ENCODE peak calls at places on chromosomes 6 and 20, in six cellular contexts. F is A172, N is GM04504, G is trophoblast cell, L is neural crest cell, X is fibroblast of lung. H is an unnamed sample.

GRCh38 chr20:14568225-14568624 is 230.8 kb upstream of the FLRT3 start:
- DNase-seq in F (no peak), N (no peak), G (no peak), L (no peak), X (no peak), H (no peak)

GRCh38 chr6:135162678-135163439 is 18.2 kb upstream of the MYB start:
- DNase-seq in F (peak; percentile 25), N (no peak), G (peak; percentile 71), L (peak; percentile 62), X (no peak), H (peak; percentile 27)

GRCh38 chr20:41214666-41215065 is 77.3 kb downstream of the PLCG1 start:
- DNase-seq in F (no peak), N (no peak), G (no peak), L (no peak), X (no peak), H (no peak)

GRCh38 chr20:25248501-25249172 is 752 bp downstream of the PYGB start:
- DNase-seq in F (no peak), N (no peak), G (peak; percentile 35), L (peak; percentile 39), X (peak; percentile 31), H (no peak)

GRCh38 chr6:147382945-147383554 is 125.4 kb upstream of the SAMD5 start:
- DNase-seq in F (peak; percentile 23), N (peak; percentile 3), G (peak; percentile 70), L (no peak), X (peak; percentile 59), H (peak; percentile 61)

GRCh38 chr20:57544838-57545564 is 15.9 kb upstream of the PCK1 start:
- DNase-seq in F (no peak), N (no peak), G (no peak), L (no peak), X (no peak), H (no peak)

GRCh38 chr6:33827546-33828451 is 24.0 kb upstream of the MLN start:
- DNase-seq in F (peak; percentile 13), N (no peak), G (peak; percentile 15), L (no peak), X (no peak), H (peak; percentile 43)

GRCh38 chr20:45564760-45565276 is 14.3 kb downstream of the WFDC8 start:
- DNase-seq in F (no peak), N (no peak), G (no peak), L (no peak), X (no peak), H (no peak)

GRCh38 chr6:118896339-118897136 is 2.6 kb downstream of the ASF1A start:
- DNase-seq in F (peak; percentile 62), N (no peak), G (peak; percentile 66), L (no peak), X (peak; percentile 65), H (peak; percentile 71)

GRCh38 chr6:110358536-110359148 is 493 bp upstream of the METTL24 start:
- DNase-seq in F (no peak), N (no peak), G (no peak), L (no peak), X (no peak), H (no peak)

GRCh38 chr20:52105573-52106422 is 85.8 kb downstream of the ZFP64 start:
- DNase-seq in F (no peak), N (no peak), G (peak; percentile 23), L (peak; percentile 14), X (peak; percentile 45), H (peak; percentile 46)

GRCh38 chr6:45378324-45378926 is 691 bp upstream of the SUPT3H start:
- DNase-seq in F (no peak), N (no peak), G (no peak), L (no peak), X (no peak), H (peak; percentile 50)

GRCh38 chr6:43966374-43966658 is 160.9 kb downstream of the MRPL14 start:
- DNase-seq in F (no peak), N (no peak), G (no peak), L (no peak), X (no peak), H (no peak)

GRCh38 chr20:35952480-35953410 is 1.6 kb downstream of the SCAND1 start:
- DNase-seq in F (no peak), N (no peak), G (peak; percentile 12), L (no peak), X (peak; percentile 51), H (peak; percentile 50)

GRCh38 chr6:2870046-2870636 is 28.5 kb upstream of the SERPINB1 start:
- DNase-seq in F (no peak), N (no peak), G (no peak), L (no peak), X (no peak), H (no peak)

GRCh38 chr6:25628471-25629201 is 23.4 kb upstream of the SCGN start:
- DNase-seq in F (no peak), N (no peak), G (no peak), L (no peak), X (no peak), H (no peak)

GRCh38 chr6:82989891-82990290 is 75.8 kb downstream of the UBE3D start:
- DNase-seq in F (no peak), N (no peak), G (no peak), L (no peak), X (no peak), H (no peak)

GRCh38 chr20:42747765-42748411 is 441.8 kb downstream of the PTPRT start:
- DNase-seq in F (no peak), N (no peak), G (no peak), L (no peak), X (no peak), H (no peak)

GRCh38 chr6:70413829-70414494 is 654 bp downstream of the FAM135A start:
- DNase-seq in F (peak; percentile 4), N (no peak), G (peak; percentile 20), L (no peak), X (peak; percentile 22), H (no peak)

GRCh38 chr6:46876126-46876525 is 45.6 kb downstream of the ADGRF5 start:
- DNase-seq in F (peak; percentile 45), N (no peak), G (peak; percentile 98), L (no peak), X (no peak), H (peak; percentile 29)

GRCh38 chr20:21808863-21809664 is 103.6 kb downstream of the PAX1 start:
- DNase-seq in F (no peak), N (no peak), G (peak; percentile 50), L (peak; percentile 74), X (no peak), H (no peak)